ENCODE peak calls at places on chromosomes 11 and 22, in six cellular contexts. Z is NCI-H460; P is SJSA1; U is transverse colon; T is stimulated activated CD8-positive, alpha-beta memory T cell treated with anti-CD3 and anti-CD28 coated beads, Interleukin-7, amount 100 ng/mL, for 1 hour; J is naive thymus-derived CD8-positive, alpha-beta T cell. S is an unnamed sample.

GRCh38 chr11:73323464-73323863 is 15.4 kb downstream of the ARHGEF17 start:
- DNase-seq in Z (no peak), P (peak; percentile 84), U (peak; percentile 64), T (no peak), J (no peak), S (no peak)

GRCh38 chr11:86230196-86230813 is 14.2 kb upstream of the EED start:
- DNase-seq in Z (no peak), P (no peak), U (no peak), T (no peak), J (no peak), S (no peak)

GRCh38 chr11:76288166-76288978 is 82.1 kb upstream of the WNT11 start:
- DNase-seq in Z (no peak), P (no peak), U (no peak), T (no peak), J (no peak), S (peak; percentile 17)

GRCh38 chr11:65016705-65017104 is 2.7 kb downstream of the ARL2 start:
- DNase-seq in Z (no peak), P (no peak), U (no peak), T (no peak), J (no peak), S (no peak)

GRCh38 chr22:22952531-22953295 is 65.1 kb downstream of the IGLL5 start:
- DNase-seq in Z (no peak), P (no peak), U (no peak), T (no peak), J (no peak), S (no peak)

GRCh38 chr22:37345863-37346514 is 63.7 kb downstream of the CYTH4 start:
- DNase-seq in Z (no peak), P (peak; percentile 56), U (peak; percentile 14), T (no peak), J (no peak), S (no peak)

GRCh38 chr22:38843716-38844660 is at the start of gene NPTXR:
- DNase-seq in Z (peak; percentile 14), P (peak; percentile 61), U (peak; percentile 36), T (peak; percentile 11), J (peak; percentile 24), S (peak; percentile 18)

GRCh38 chr11:88266157-88266556 is 71.4 kb downstream of the CTSC start:
- DNase-seq in Z (no peak), P (no peak), U (no peak), T (no peak), J (no peak), S (no peak)

GRCh38 chr11:12810497-12810896 is 136.3 kb downstream of the TEAD1 start:
- DNase-seq in Z (no peak), P (no peak), U (no peak), T (no peak), J (no peak), S (no peak)

GRCh38 chr11:70480711-70481110 is 82.4 kb downstream of the CTTN start:
- DNase-seq in Z (no peak), P (no peak), U (no peak), T (no peak), J (no peak), S (no peak)

GRCh38 chr11:75480185-75480889 is 45.4 kb downstream of the GDPD5 start:
- DNase-seq in Z (no peak), P (no peak), U (no peak), T (no peak), J (no peak), S (no peak)

GRCh38 chr11:8040261-8040920 is 40.6 kb upstream of the TUB start:
- DNase-seq in Z (no peak), P (no peak), U (no peak), T (no peak), J (no peak), S (no peak)

GRCh38 chr11:92854162-92854561 is 115.3 kb upstream of the MTNR1B start:
- DNase-seq in Z (no peak), P (no peak), U (peak; percentile 24), T (no peak), J (no peak), S (no peak)

GRCh38 chr11:119361056-119361787 is 14.7 kb upstream of the MFRP start:
- DNase-seq in Z (no peak), P (no peak), U (no peak), T (no peak), J (no peak), S (no peak)

GRCh38 chr11:26539517-26539916 is 32.5 kb downstream of the MUC15 start:
- DNase-seq in Z (no peak), P (no peak), U (no peak), T (no peak), J (no peak), S (no peak)

GRCh38 chr22:41481925-41482318 is 13.0 kb downstream of the ACO2 start:
- DNase-seq in Z (no peak), P (no peak), U (no peak), T (no peak), J (no peak), S (no peak)

GRCh38 chr11:17600316-17601205 is 53.5 kb downstream of the OTOG start:
- DNase-seq in Z (no peak), P (no peak), U (no peak), T (no peak), J (no peak), S (no peak)

GRCh38 chr11:18721576-18722292 is 4.3 kb downstream of the IGSF22 start:
- DNase-seq in Z (no peak), P (no peak), U (peak; percentile 57), T (no peak), J (no peak), S (peak; percentile 31)

GRCh38 chr11:8018742-8019631 is 31.9 kb downstream of the EIF3F start:
- DNase-seq in Z (peak; percentile 13), P (peak; percentile 61), U (peak; percentile 60), T (peak; percentile 34), J (peak; percentile 62), S (peak; percentile 81)

GRCh38 chr11:128294685-128295079 is 292.7 kb downstream of the ETS1 start:
- DNase-seq in Z (no peak), P (no peak), U (no peak), T (no peak), J (no peak), S (no peak)

GRCh38 chr11:36509265-36509664 is 807 bp downstream of the TRAF6 start:
- DNase-seq in Z (no peak), P (no peak), U (no peak), T (peak; percentile 17), J (peak; percentile 33), S (peak; percentile 12)

GRCh38 chr11:67558084-67558772 is 25.4 kb upstream of the GSTP1 start:
- DNase-seq in Z (no peak), P (no peak), U (peak; percentile 71), T (no peak), J (no peak), S (no peak)

GRCh38 chr22:31561238-31561887 is 65.0 kb downstream of the SFI1 start:
- DNase-seq in Z (peak; percentile 86), P (peak; percentile 78), U (peak; percentile 84), T (no peak), J (no peak), S (peak; percentile 19)

GRCh38 chr11:131246589-131247164 is 123.7 kb upstream of the NTM start:
- DNase-seq in Z (peak; percentile 43), P (no peak), U (peak; percentile 50), T (no peak), J (no peak), S (no peak)

GRCh38 chr11:59206635-59207034 is 6.1 kb downstream of the MPEG1 start:
- DNase-seq in Z (peak; percentile 51), P (no peak), U (peak; percentile 59), T (no peak), J (no peak), S (no peak)

GRCh38 chr11:72491001-72491400 is 56.7 kb upstream of the CLPB start:
- DNase-seq in Z (no peak), P (no peak), U (no peak), T (no peak), J (no peak), S (no peak)

GRCh38 chr11:3686751-3687150 is 15.6 kb upstream of the CHRNA10 start:
- DNase-seq in Z (no peak), P (no peak), U (no peak), T (no peak), J (no peak), S (no peak)

GRCh38 chr22:47929073-47929472 is 1166.6 kb downstream of the TBC1D22A start:
- DNase-seq in Z (no peak), P (peak; percentile 60), U (no peak), T (no peak), J (no peak), S (no peak)

GRCh38 chr11:36016263-36016662 is 72.4 kb downstream of the LDLRAD3 start:
- DNase-seq in Z (no peak), P (no peak), U (no peak), T (no peak), J (no peak), S (no peak)

GRCh38 chr22:37184816-37185541 is 3.1 kb downstream of the C1QTNF6 start:
- DNase-seq in Z (no peak), P (no peak), U (no peak), T (no peak), J (no peak), S (no peak)

GRCh38 chr11:18727499-18728236 is 1.7 kb upstream of the IGSF22 start:
- DNase-seq in Z (peak; percentile 20), P (no peak), U (peak; percentile 39), T (no peak), J (peak; percentile 23), S (peak; percentile 28)

GRCh38 chr11:3095712-3096361 is 38.6 kb upstream of the CARS1 start:
- DNase-seq in Z (no peak), P (peak; percentile 91), U (no peak), T (no peak), J (no peak), S (no peak)

GRCh38 chr11:623999-624704 is 603 bp downstream of the CDHR5 start:
- DNase-seq in Z (no peak), P (no peak), U (peak; percentile 92), T (no peak), J (no peak), S (no peak)

GRCh38 chr11:68480193-68480592 is 19.6 kb downstream of the PPP6R3 start:
- DNase-seq in Z (no peak), P (no peak), U (no peak), T (no peak), J (no peak), S (no peak)

GRCh38 chr22:33400891-33401290 is 342.7 kb upstream of the SYN3 start:
- DNase-seq in Z (no peak), P (no peak), U (no peak), T (no peak), J (no peak), S (no peak)

GRCh38 chr11:120810251-120810650 is 213.7 kb upstream of the TBCEL start:
- DNase-seq in Z (no peak), P (no peak), U (no peak), T (no peak), J (no peak), S (no peak)

S was measured in central memory CD4-positive, alpha-beta T cell.